ENCODE peak calls at places on chromosomes 7 and 10, in six cellular contexts. F is CD4-positive, alpha-beta T cell; M is CD8-positive, alpha-beta memory T cell; L is NCI-H69; V is osteocyte; S is fibroblast of the conjunctiva. J is an unnamed sample.

GRCh38 chr7:84027678-84028077 is 166.9 kb downstream of the SEMA3A start:
- DNase-seq in M (no peak), L (no peak), F (no peak), V (no peak), S (no peak), J (no peak)

GRCh38 chr10:15485684-15486316 is 114.7 kb upstream of the FAM171A1 start:
- DNase-seq in V (no peak), L (no peak), S (peak), M (no peak), F (no peak), J (no peak)

GRCh38 chr10:102627141-102627445 is 17.2 kb upstream of the TRIM8 start:
- DNase-seq in V (no peak), M (no peak), F (no peak), L (no peak), S (no peak), J (no peak)

GRCh38 chr7:104207348-104207730 is 474 bp downstream of the ORC5 start:
- DNase-seq in V (no peak), S (no peak), L (peak), M (no peak), F (no peak), J (no peak)

GRCh38 chr7:127935847-127936376 is 95.3 kb downstream of the LRRC4 start:
- DNase-seq in F (no peak), S (no peak), L (peak), M (no peak), V (no peak), J (no peak)

GRCh38 chr10:81013771-81014170 is 476.1 kb downstream of the SH2D4B start:
- DNase-seq in S (no peak), V (no peak), M (no peak), L (no peak), F (no peak), J (no peak)

GRCh38 chr10:103580011-103580410 is 86.5 kb downstream of the NEURL1 start:
- DNase-seq in S (no peak), L (no peak), M (no peak), V (no peak), F (no peak), J (no peak)

GRCh38 chr10:30863516-30864210 is 168.0 kb downstream of the ZNF438 start:
- DNase-seq in L (no peak), S (no peak), V (no peak), F (no peak), M (no peak), J (no peak)

GRCh38 chr7:1954366-1955004 is 278.3 kb downstream of the MAD1L1 start:
- DNase-seq in M (no peak), S (no peak), F (no peak), L (no peak), V (no peak), J (no peak)